ENCODE peak calls at places on chromosome 20, in four cellular contexts. T, X, J and F are unnamed samples.

GRCh38 chr20:50120935-50121693 is 8.2 kb upstream of the UBE2V1 start:
- DNase-seq in J (no peak), T (peak), X (no peak), F (peak)

GRCh38 chr20:37714973-37715657 is 21.3 kb downstream of the CTNNBL1 start:
- DNase-seq in T (no peak), J (no peak), X (peak), F (no peak)

GRCh38 chr20:15740046-15740775 is 833.0 kb downstream of the KIF16B start:
- DNase-seq in T (no peak), J (no peak), X (peak), F (no peak)

GRCh38 chr20:10059006-10059405 is 24.2 kb downstream of the ANKEF1 start:
- DNase-seq in X (peak), J (no peak), T (no peak), F (no peak)

GRCh38 chr20:5074050-5074674 is 45.6 kb downstream of the PCNA start:
- DNase-seq in X (no peak), J (no peak), T (no peak), F (no peak)

GRCh38 chr20:19824861-19825260 is 66.8 kb downstream of the RIN2 start:
- DNase-seq in X (no peak), T (no peak), J (no peak), F (no peak)

GRCh38 chr20:17344775-17345174 is 117.9 kb downstream of the PCSK2 start:
- DNase-seq in X (no peak), T (no peak), J (no peak), F (no peak)

GRCh38 chr20:37376324-37376723 is 30.4 kb downstream of the SRC start:
- DNase-seq in X (no peak), T (no peak), J (no peak), F (peak)

GRCh38 chr20:32764000-32764960 is 2.1 kb downstream of the DNMT3B start:
- DNase-seq in J (no peak), X (no peak), T (no peak), F (no peak)

GRCh38 chr20:34268851-34269668 is 27.8 kb downstream of the ASIP start:
- DNase-seq in X (no peak), T (no peak), J (no peak), F (no peak)

GRCh38 chr20:41627611-41628244 is 9.6 kb upstream of the CHD6 start:
- DNase-seq in T (no peak), J (no peak), X (no peak), F (no peak)

GRCh38 chr20:57398231-57398821 is 7.1 kb downstream of the RBM38 start:
- DNase-seq in J (no peak), T (no peak), X (no peak), F (peak)

GRCh38 chr20:19750207-19750606 is 7.9 kb upstream of the RIN2 start:
- DNase-seq in J (no peak), X (peak), T (no peak), F (no peak)

GRCh38 chr20:31833130-31833930 is 12.1 kb downstream of the FOXS1 start:
- DNase-seq in T (no peak), J (peak), X (no peak), F (no peak)

GRCh38 chr20:1319051-1319450 is 9.9 kb downstream of the SDCBP2 start:
- DNase-seq in X (no peak), J (no peak), T (no peak), F (no peak)

GRCh38 chr20:53021934-53022333 is 49.8 kb downstream of the TSHZ2 start:
- DNase-seq in T (no peak), J (no peak), X (peak), F (no peak)

GRCh38 chr20:4459081-4459480 is 262.6 kb upstream of the PRND start:
- DNase-seq in X (peak), J (no peak), T (peak), F (no peak)

GRCh38 chr20:62900692-62901584 is 25.4 kb downstream of the DIDO1 start:
- DNase-seq in X (peak), J (no peak), T (peak), F (no peak)

GRCh38 chr20:45842169-45842812 is 8.7 kb downstream of the SNX21 start:
- DNase-seq in T (no peak), X (no peak), J (no peak), F (no peak)

GRCh38 chr20:62296724-62297448 is 5.9 kb upstream of the ADRM1 start:
- DNase-seq in T (no peak), X (no peak), J (no peak), F (no peak)

GRCh38 chr20:5024103-5024502 is 22.8 kb upstream of the SLC23A2 start:
- DNase-seq in T (no peak), J (no peak), X (no peak), F (no peak)

GRCh38 chr20:6416371-6416770 is 293.5 kb upstream of the FERMT1 start:
- DNase-seq in J (no peak), T (no peak), X (no peak), F (no peak)
- TF ChIP-seq CTCF in J (no peak), T (no peak), X (no peak), F (peak)

GRCh38 chr20:64228086-64228485 is 27.5 kb upstream of the PCMTD2 start:
- DNase-seq in X (no peak), J (no peak), T (no peak), F (no peak)
- TF ChIP-seq CTCF in X (no peak), J (no peak), T (no peak), F (no peak)

DNA sequence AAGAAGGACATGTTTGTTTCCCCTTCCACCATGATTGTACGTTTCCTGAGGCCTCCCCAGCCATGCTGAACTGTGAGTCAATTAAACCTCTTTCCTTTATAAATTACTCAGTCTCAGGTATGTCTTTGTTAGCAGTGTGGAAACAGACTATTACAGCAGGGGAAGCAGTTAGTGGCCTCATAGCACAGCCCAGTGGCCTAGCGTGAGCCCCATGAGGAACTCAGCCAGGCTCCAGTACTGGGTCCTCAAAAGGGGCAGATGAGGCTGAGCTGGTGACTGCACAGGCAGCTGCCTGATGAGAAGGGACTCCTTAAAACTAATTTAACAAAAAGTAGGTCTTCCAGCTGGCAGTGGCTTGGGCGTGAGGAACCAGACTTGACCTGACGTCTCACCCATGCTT is 399.9 kb downstream of the CDH26 start:
- DNase-seq in X (no peak), J (no peak), T (no peak), F (no peak)
- TF ChIP-seq CTCF in X (peak), J (no peak), T (no peak), F (no peak)

GRCh38 chr20:47305667-47306066 is 50.8 kb downstream of the ZMYND8 start:
- DNase-seq in T (no peak), J (no peak), X (no peak), F (no peak)

GRCh38 chr20:47306755-47307370 is 49.6 kb downstream of the ZMYND8 start:
- DNase-seq in T (no peak), J (no peak), X (peak), F (no peak)

GRCh38 chr20:47303736-47304135 is 52.8 kb downstream of the ZMYND8 start:
- DNase-seq in X (no peak), J (no peak), T (no peak), F (no peak)

GRCh38 chr20:47306095-47306494 is 50.4 kb downstream of the ZMYND8 start:
- DNase-seq in X (no peak), T (no peak), J (no peak), F (no peak)

GRCh38 chr20:47304287-47304686 is 52.2 kb downstream of the ZMYND8 start:
- DNase-seq in T (no peak), X (no peak), J (no peak), F (no peak)
- TF ChIP-seq CTCF in T (no peak), X (peak), J (no peak), F (no peak)